ENCODE peak calls at places on chromosomes 16 and 17, in nine cellular contexts. J is NB4, Z is spleen, K is tibial nerve, D is esophagus squamous epithelium, F is lower leg skin, V is Peyer's patch, O is erythroblast, I is HCT116. L is an unnamed sample.

GRCh38 chr17:7478276-7479138 is 924 bp downstream of the ZBTB4 start:
- DNase-seq in J (peak), Z (peak), K (no peak), D (no peak), F (no peak), V (peak), O (peak), I (no peak), L (peak)

GRCh38 chr16:14003119-14003570 is 68.0 kb upstream of the MRTFB start:
- DNase-seq in J (peak), Z (peak), K (peak), D (no peak), F (peak), V (no peak), O (no peak), I (no peak), L (peak)

GRCh38 chr17:45384047-45384799 is 48.4 kb downstream of the ARHGAP27 start:
- DNase-seq in J (peak), Z (no peak), K (no peak), D (no peak), F (no peak), V (no peak), O (no peak), I (no peak), L (no peak)

GRCh38 chr16:89354325-89354724 is 136.0 kb downstream of the ANKRD11 start:
- DNase-seq in J (no peak), Z (no peak), K (no peak), D (no peak), F (no peak), V (no peak), O (no peak), I (no peak), L (no peak)

GRCh38 chr16:28112908-28113307 is 49.4 kb upstream of the GSG1L start:
- DNase-seq in J (no peak), Z (no peak), K (no peak), D (no peak), F (no peak), V (no peak), O (no peak), I (no peak), L (no peak)

GRCh38 chr16:29775742-29776408 is 2.2 kb upstream of the ZG16 start:
- DNase-seq in J (no peak), Z (no peak), K (no peak), D (no peak), F (no peak), V (no peak), O (no peak), I (no peak), L (peak)

GRCh38 chr17:19457046-19457445 is 46.0 kb downstream of the RNF112 start:
- DNase-seq in J (no peak), Z (no peak), K (no peak), D (no peak), F (no peak), V (no peak), O (no peak), I (no peak), L (no peak)

GRCh38 chr17:47744168-47745036 is 11.4 kb downstream of the TBX21 start:
- DNase-seq in J (peak), Z (no peak), K (no peak), D (no peak), F (no peak), V (no peak), O (no peak), I (no peak), L (no peak)

GRCh38 chr17:6457688-6458190 is 13.5 kb downstream of the PIMREG start:
- DNase-seq in J (no peak), Z (peak), K (no peak), D (no peak), F (no peak), V (peak), O (no peak), I (no peak), L (no peak)

GRCh38 chr17:15510361-15510760 is 42.9 kb upstream of the CDRT4 start:
- DNase-seq in J (no peak), Z (no peak), K (no peak), D (no peak), F (no peak), V (no peak), O (no peak), I (peak), L (peak)

GRCh38 chr17:28747801-28748750 is 4.3 kb downstream of the TRAF4 start:
- DNase-seq in J (no peak), Z (peak), K (no peak), D (no peak), F (no peak), V (no peak), O (no peak), I (no peak), L (no peak)
- TF ChIP-seq POLR2A in J (no peak), Z (no peak), K (no peak), D (no peak), F (no peak), V (no peak), O (no peak), I (no peak), L (no peak)

GRCh38 chr17:1203111-1203966 is 23.6 kb upstream of the ABR start:
- DNase-seq in J (no peak), Z (peak), K (peak), D (no peak), F (peak), V (peak), O (peak), I (no peak), L (peak)
- TF ChIP-seq POLR2A in J (no peak), Z (no peak), K (no peak), D (peak), F (no peak), V (no peak), O (no peak), I (no peak), L (no peak)

GRCh38 chr17:39782481-39782880 is 44.7 kb downstream of the GRB7 start:
- DNase-seq in J (peak), Z (no peak), K (no peak), D (no peak), F (no peak), V (no peak), O (peak), I (no peak), L (no peak)
- TF ChIP-seq POLR2A in J (no peak), Z (no peak), K (no peak), D (no peak), F (no peak), V (no peak), O (peak), I (no peak), L (no peak)

GRCh38 chr17:4675791-4676190 is 28.1 kb downstream of the PELP1 start:
- DNase-seq in J (no peak), Z (no peak), K (no peak), D (no peak), F (no peak), V (no peak), O (no peak), I (no peak), L (no peak)

GRCh38 chr17:4672726-4673125 is 31.2 kb downstream of the PELP1 start:
- DNase-seq in J (no peak), Z (no peak), K (no peak), D (no peak), F (no peak), V (no peak), O (no peak), I (no peak), L (no peak)

GRCh38 chr17:4673986-4674770 is 29.8 kb downstream of the PELP1 start:
- DNase-seq in J (no peak), Z (no peak), K (no peak), D (no peak), F (no peak), V (no peak), O (no peak), I (no peak), L (no peak)

GRCh38 chr17:4673169-4673568 is 30.8 kb downstream of the PELP1 start:
- DNase-seq in J (no peak), Z (no peak), K (no peak), D (no peak), F (no peak), V (no peak), O (no peak), I (no peak), L (no peak)

DNA sequence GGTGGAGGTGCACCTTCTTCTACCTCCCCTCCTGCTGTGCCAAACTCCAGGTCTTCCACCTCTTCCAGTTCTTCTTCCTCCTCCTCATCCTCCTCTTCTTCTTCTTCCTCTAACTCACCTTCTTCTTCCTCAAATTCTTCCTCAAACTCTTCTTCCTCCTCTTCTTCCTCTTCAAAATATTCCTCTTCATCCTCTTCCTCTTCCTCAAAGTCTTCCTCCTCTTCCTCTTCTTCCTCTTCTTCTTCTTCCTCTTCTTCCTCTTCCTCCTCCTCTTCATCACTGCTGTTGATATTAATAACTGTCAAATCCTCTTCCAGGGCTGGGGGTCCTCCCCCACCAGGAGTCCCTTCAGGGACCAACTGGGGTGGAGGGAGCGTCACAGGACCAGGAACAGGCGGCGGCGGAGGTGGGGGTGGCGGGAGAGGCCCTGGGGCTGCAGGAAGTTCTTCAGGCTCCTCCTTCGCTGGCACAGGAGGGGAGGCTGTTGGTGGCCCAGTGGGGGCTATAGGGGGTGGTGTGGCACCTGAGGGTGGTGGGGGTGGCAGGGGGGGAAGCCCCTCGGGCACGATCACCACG is 30.7 kb upstream of the ALOX15 start:
- DNase-seq in J (no peak), Z (no peak), K (no peak), D (no peak), F (no peak), V (no peak), O (no peak), I (no peak), L (no peak)
- TF ChIP-seq POLR2A in J (no peak), Z (no peak), K (no peak), D (no peak), F (no peak), V (no peak), O (no peak), I (no peak), L (no peak)

GRCh38 chr17:42312285-42313130 is 24.2 kb downstream of the STAT5A start:
- DNase-seq in J (peak), Z (peak), K (peak), D (no peak), F (peak), V (peak), O (peak), I (no peak), L (no peak)
- TF ChIP-seq POLR2A in J (no peak), Z (no peak), K (no peak), D (no peak), F (no peak), V (no peak), O (peak), I (no peak), L (no peak)

GRCh38 chr16:52871481-52871880 is 181.2 kb downstream of the CHD9NB start:
- DNase-seq in J (no peak), Z (no peak), K (no peak), D (no peak), F (no peak), V (no peak), O (no peak), I (no peak), L (no peak)

GRCh38 chr16:52869243-52869642 is 183.5 kb downstream of the CHD9NB start:
- DNase-seq in J (no peak), Z (no peak), K (no peak), D (no peak), F (no peak), V (no peak), O (no peak), I (no peak), L (no peak)

GRCh38 chr16:52872706-52873105 is 180.0 kb downstream of the CHD9NB start:
- DNase-seq in J (no peak), Z (no peak), K (no peak), D (no peak), F (no peak), V (no peak), O (no peak), I (no peak), L (no peak)

GRCh38 chr16:52873997-52874500 is 178.6 kb downstream of the CHD9NB start:
- DNase-seq in J (no peak), Z (no peak), K (no peak), D (no peak), F (no peak), V (no peak), O (no peak), I (no peak), L (no peak)
- TF ChIP-seq POLR2A in J (no peak), Z (no peak), K (no peak), D (no peak), F (no peak), V (no peak), O (no peak), I (no peak), L (no peak)

GRCh38 chr17:28228109-28228840 is 90.7 kb upstream of the TMEM97 start:
- DNase-seq in J (peak), Z (peak), K (no peak), D (no peak), F (no peak), V (no peak), O (peak), I (no peak), L (no peak)
- TF ChIP-seq POLR2A in J (no peak), Z (no peak), K (no peak), D (no peak), F (no peak), V (no peak), O (no peak), I (no peak), L (no peak)

GRCh38 chr16:81821422-81822128 is 42.5 kb downstream of the PLCG2 start:
- DNase-seq in J (peak), Z (peak), K (no peak), D (no peak), F (no peak), V (no peak), O (no peak), I (no peak), L (no peak)

GRCh38 chr16:81830845-81831600 is 51.9 kb downstream of the PLCG2 start:
- DNase-seq in J (no peak), Z (no peak), K (no peak), D (no peak), F (no peak), V (no peak), O (no peak), I (no peak), L (no peak)

GRCh38 chr16:81823111-81823510 is 44.0 kb downstream of the PLCG2 start:
- DNase-seq in J (peak), Z (peak), K (no peak), D (no peak), F (no peak), V (no peak), O (no peak), I (no peak), L (no peak)

GRCh38 chr16:81823734-81824133 is 44.6 kb downstream of the PLCG2 start:
- DNase-seq in J (no peak), Z (no peak), K (no peak), D (no peak), F (no peak), V (no peak), O (no peak), I (no peak), L (no peak)

GRCh38 chr16:81826523-81826922 is 47.4 kb downstream of the PLCG2 start:
- DNase-seq in J (peak), Z (no peak), K (no peak), D (no peak), F (no peak), V (no peak), O (no peak), I (no peak), L (no peak)
- TF ChIP-seq POLR2A in J (no peak), Z (no peak), K (no peak), D (no peak), F (no peak), V (no peak), O (no peak), I (no peak), L (no peak)

DNA sequence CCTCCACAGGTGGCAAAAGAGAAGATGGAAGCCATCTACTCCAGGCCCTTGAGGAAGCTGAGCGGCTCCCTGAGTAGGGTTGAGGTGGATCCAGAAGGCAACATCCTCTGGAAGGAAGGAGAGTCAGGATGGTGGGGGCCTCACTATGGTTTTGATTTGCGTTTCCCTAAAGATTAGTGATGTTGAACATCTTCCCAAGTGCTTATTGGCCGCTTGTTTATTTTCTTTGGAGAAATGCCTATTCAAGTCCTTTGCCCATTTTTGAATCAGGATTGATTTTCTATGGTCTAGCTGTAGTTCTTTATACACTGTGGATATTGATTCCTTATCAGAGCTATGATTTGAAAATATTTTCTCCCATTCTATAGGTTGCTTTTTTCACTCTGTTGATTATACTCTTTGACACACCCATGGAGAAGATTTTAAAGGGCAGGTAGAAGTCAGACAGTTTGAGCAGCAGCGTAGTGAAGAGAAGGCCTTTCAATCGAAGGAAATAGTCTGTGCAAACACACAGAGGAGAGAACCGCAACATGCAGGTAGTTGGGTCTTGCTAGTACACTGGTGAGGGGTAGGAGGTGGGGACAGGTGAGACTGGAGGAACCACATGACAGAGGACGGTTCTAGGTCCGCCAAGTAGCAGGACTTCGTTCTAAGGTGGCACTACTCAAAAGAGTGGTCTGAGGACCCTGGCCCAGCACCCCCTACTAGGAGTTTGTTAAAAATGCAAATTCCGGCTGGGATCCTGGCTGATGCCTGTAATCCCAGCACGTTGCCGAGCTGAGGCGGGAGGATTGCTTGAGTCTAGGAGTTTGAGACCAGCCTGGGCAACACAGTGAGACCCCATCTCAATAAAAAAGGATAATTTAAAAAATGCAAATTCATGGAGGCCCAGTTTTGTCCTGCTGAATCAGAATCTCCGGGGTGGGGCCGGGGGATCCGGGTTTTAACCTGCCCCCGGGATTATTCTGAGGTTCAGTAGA is 58.9 kb downstream of the WSB1 start:
- DNase-seq in J (no peak), Z (no peak), K (no peak), D (no peak), F (no peak), V (no peak), O (no peak), I (no peak), L (no peak)
- TF ChIP-seq POLR2A in J (no peak), Z (no peak), K (no peak), D (no peak), F (no peak), V (no peak), O (no peak), I (peak), L (no peak)

L was measured in H54.